ENCODE peak calls at places on chromosomes 16 and 17, in eight cellular contexts. O, M, W, A, T, D, N and H are unnamed samples.

GRCh38 chr16:11057696-11058345 is 113.5 kb downstream of the CLEC16A start:
- DNase-seq in W (no peak), D (no peak), T (no peak), M (no peak), N (no peak), O (no peak), A (no peak), H (no peak)

GRCh38 chr17:41619162-41619933 is 5.0 kb downstream of the KRT17 start:
- DNase-seq in T (no peak), W (no peak), M (no peak), A (no peak), N (no peak), D (no peak), O (no peak), H (no peak)

GRCh38 chr17:17900615-17901520 is 64.1 kb upstream of the SREBF1 start:
- DNase-seq in A (peak; percentile 93), M (no peak), N (peak; percentile 83), W (peak; percentile 91), D (peak; percentile 78), T (peak; percentile 95), O (peak; percentile 84), H (peak; percentile 99)

GRCh38 chr17:79392598-79392997 is 218.3 kb downstream of the RBFOX3 start:
- DNase-seq in O (no peak), M (no peak), D (no peak), T (no peak), N (no peak), A (no peak), W (no peak), H (no peak)

GRCh38 chr16:28321700-28322411 is 29.5 kb downstream of the SBK1 start:
- DNase-seq in A (no peak), T (peak; percentile 2), W (no peak), M (peak; percentile 58), D (peak; percentile 28), O (no peak), N (peak; percentile 60), H (peak; percentile 14)

GRCh38 chr17:79490530-79490929 is 120.3 kb downstream of the RBFOX3 start:
- DNase-seq in M (no peak), W (no peak), O (no peak), N (no peak), A (no peak), T (no peak), D (no peak), H (no peak)

GRCh38 chr16:4798456-4798855 is 3.3 kb downstream of the SMIM22 start:
- DNase-seq in T (no peak), W (no peak), N (no peak), M (no peak), A (no peak), O (no peak), D (no peak), H (no peak)

GRCh38 chr16:76265434-76266045 is 11.7 kb upstream of the CNTNAP4 start:
- DNase-seq in O (no peak), W (no peak), D (no peak), N (peak; percentile 3), T (peak; percentile 0), M (no peak), A (no peak), H (peak; percentile 15)

GRCh38 chr17:56171186-56171959 is 18.1 kb downstream of the ANKFN1 start:
- DNase-seq in O (no peak), N (no peak), T (peak; percentile 23), M (no peak), A (no peak), D (no peak), W (no peak), H (no peak)

GRCh38 chr17:67223924-67224323 is 21.1 kb downstream of the HELZ start:
- DNase-seq in N (peak; percentile 41), O (no peak), A (no peak), W (no peak), T (no peak), M (no peak), D (no peak), H (peak; percentile 47)

GRCh38 chr16:71567931-71568330 is 9.0 kb downstream of the TAT start:
- DNase-seq in D (no peak), A (no peak), N (no peak), T (no peak), W (no peak), M (no peak), O (no peak), H (no peak)

GRCh38 chr17:2435852-2436251 is 35.0 kb upstream of the MNT start:
- DNase-seq in T (no peak), O (no peak), D (peak; percentile 85), M (no peak), A (no peak), W (no peak), N (no peak), H (peak; percentile 80)

GRCh38 chr16:72715267-72715666 is 332.7 kb downstream of the ZFHX3 start:
- DNase-seq in T (peak; percentile 20), N (no peak), A (no peak), D (no peak), M (no peak), O (no peak), W (no peak), H (no peak)

GRCh38 chr17:6304894-6305612 is 129.9 kb downstream of the AIPL1 start:
- DNase-seq in O (no peak), N (no peak), T (no peak), A (no peak), M (no peak), D (no peak), W (no peak), H (no peak)

GRCh38 chr17:81393684-81394376 is 1.4 kb upstream of the BAHCC1 start:
- DNase-seq in D (peak; percentile 100), W (peak; percentile 100), O (peak; percentile 100), M (no peak), T (peak; percentile 99), N (peak; percentile 100), A (peak; percentile 100), H (peak; percentile 100)

GRCh38 chr16:19330801-19331484 is 45.4 kb downstream of the CLEC19A start:
- DNase-seq in W (no peak), O (no peak), A (no peak), D (no peak), N (peak; percentile 41), T (peak; percentile 74), M (no peak), H (no peak)

GRCh38 chr16:66443269-66443652 is 16.2 kb downstream of the BEAN1 start:
- DNase-seq in D (no peak), T (no peak), A (no peak), N (no peak), O (no peak), M (no peak), W (no peak), H (no peak)

GRCh38 chr16:66442502-66443268 is 15.6 kb downstream of the BEAN1 start:
- DNase-seq in A (no peak), N (no peak), O (no peak), M (no peak), W (no peak), T (no peak), D (no peak), H (no peak)

GRCh38 chr16:66440271-66440802 is 13.2 kb downstream of the BEAN1 start:
- DNase-seq in N (no peak), T (no peak), D (no peak), W (no peak), O (no peak), M (no peak), A (no peak), H (no peak)

GRCh38 chr16:66440970-66441369 is 13.9 kb downstream of the BEAN1 start:
- DNase-seq in T (no peak), O (no peak), N (no peak), W (no peak), M (no peak), A (no peak), D (no peak), H (no peak)

GRCh38 chr16:66441586-66442375 is 14.7 kb downstream of the BEAN1 start:
- DNase-seq in N (no peak), A (no peak), W (no peak), O (no peak), T (peak; percentile 73), M (no peak), D (no peak), H (no peak)
- H3K27ac ChIP-seq in N (no peak overlapping the region), A (no peak overlapping the region), W (no peak overlapping the region), O (no peak overlapping the region), T (no peak overlapping the region), M (no peak overlapping the region), D (no peak overlapping the region), H (no peak overlapping the region)

GRCh38 chr16:15631730-15632409 is 11.1 kb downstream of the MARF1 start:
- DNase-seq in W (no peak), N (no peak), M (no peak), D (no peak), T (no peak), O (no peak), A (no peak), H (no peak)
- H3K4me1 ChIP-seq in W (no peaks in the 10 kb centered on the region), N (peaks cover 12% of the 10 kb centered on the region), M (peaks cover 16% of the 10 kb centered on the region), D (peaks cover 5% of the 10 kb centered on the region), T (no peaks in the 10 kb centered on the region), O (no peaks in the 10 kb centered on the region), A (no peaks in the 10 kb centered on the region), H (no peaks in the 10 kb centered on the region)

DNA sequence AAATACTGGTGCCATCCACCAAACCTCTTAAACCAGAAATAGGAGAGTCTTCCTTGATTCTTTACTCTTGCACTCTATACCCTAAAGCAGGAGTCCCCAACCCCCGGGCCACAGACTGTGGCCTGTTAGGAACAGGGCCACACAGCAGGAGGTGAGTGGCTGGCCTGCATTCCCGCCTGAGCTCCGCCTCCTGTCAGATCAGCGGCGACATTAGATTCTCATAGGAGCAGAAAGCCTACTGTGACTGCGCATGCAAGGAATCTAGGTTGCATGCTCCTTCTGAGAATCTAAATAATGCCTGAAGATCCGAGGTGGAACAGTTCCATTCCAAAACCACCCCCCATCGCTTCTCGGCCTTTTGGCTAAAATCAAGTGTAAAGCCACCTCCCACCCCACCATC is 30.3 kb upstream of the SRCIN1 start:
- DNase-seq in T (no peak), O (no peak), M (no peak), W (no peak), D (no peak), N (no peak), A (no peak), H (no peak)
- H3K27ac ChIP-seq in T (no peak overlapping the region), O (no peak overlapping the region), M (no peak overlapping the region), W (no peak overlapping the region), D (no peak overlapping the region), N (no peak overlapping the region), A (no peak overlapping the region), H (no peak overlapping the region)

GRCh38 chr17:52147872-52148271 is 10.6 kb downstream of the CA10 start:
- DNase-seq in T (peak; percentile 39), O (no peak), M (no peak), A (no peak), N (no peak), W (no peak), D (no peak), H (no peak)

GRCh38 chr17:52148288-52148968 is 10.1 kb downstream of the CA10 start:
- DNase-seq in W (no peak), D (no peak), M (no peak), A (no peak), O (no peak), T (no peak), N (no peak), H (no peak)

GRCh38 chr17:52148969-52149351 is 9.6 kb downstream of the CA10 start:
- DNase-seq in W (no peak), O (no peak), A (no peak), N (no peak), T (peak; percentile 11), M (no peak), D (peak; percentile 13), H (no peak)

GRCh38 chr17:52145496-52145895 is 13.0 kb downstream of the CA10 start:
- DNase-seq in A (no peak), O (no peak), N (no peak), T (peak; percentile 73), D (no peak), M (no peak), W (no peak), H (no peak)

GRCh38 chr17:52147431-52147830 is 11.1 kb downstream of the CA10 start:
- DNase-seq in O (no peak), W (no peak), M (no peak), N (no peak), D (no peak), T (peak; percentile 20), A (no peak), H (no peak)
- H3K4me1 ChIP-seq in O (no peaks in the 10 kb centered on the region), W (no peaks in the 10 kb centered on the region), M (no peaks in the 10 kb centered on the region), N (no peaks in the 10 kb centered on the region), D (no peaks in the 10 kb centered on the region), T (no peaks in the 10 kb centered on the region), A (no peaks in the 10 kb centered on the region), H (no peaks in the 10 kb centered on the region)